ENCODE peak calls at places on chromosome 7, in four cellular contexts. D is fibroblast of pulmonary artery, Z is AG04450, I is transverse colon. K is an unnamed sample.

GRCh38 chr7:138575897-138576428 is 115.9 kb downstream of the TRIM24 start:
- DNase-seq in D (peak), Z (no peak), I (no peak), K (no peak)

GRCh38 chr7:48035967-48036478 is 680 bp downstream of the C7orf57 start:
- DNase-seq in D (peak), Z (no peak), I (peak), K (peak)

GRCh38 chr7:143318661-143319060 is 2.8 kb downstream of the CLCN1 start:
- DNase-seq in D (peak), Z (no peak), I (no peak), K (peak)

GRCh38 chr7:29926761-29927160 is 62.8 kb downstream of the SCRN1 start:
- DNase-seq in D (no peak), Z (no peak), I (no peak), K (no peak)

GRCh38 chr7:51224811-51225581 is 91.6 kb downstream of the COBL start:
- DNase-seq in D (no peak), Z (no peak), I (peak), K (peak)

GRCh38 chr7:39054731-39055130 is 77.0 kb downstream of the POU6F2 start:
- DNase-seq in D (no peak), Z (no peak), I (no peak), K (no peak)

GRCh38 chr7:76155938-76156337 is 45.8 kb upstream of the SRRM3 start:
- DNase-seq in D (peak), Z (no peak), I (peak), K (peak)

GRCh38 chr7:84412161-84412969 is 217.8 kb upstream of the SEMA3A start:
- DNase-seq in D (peak), Z (peak), I (no peak), K (peak)

GRCh38 chr7:158818325-158819213 is 10.7 kb downstream of the ESYT2 start:
- DNase-seq in D (peak), Z (peak), I (peak), K (peak)

GRCh38 chr7:115910541-115911164 is 119.9 kb downstream of the TFEC start:
- DNase-seq in D (peak), Z (no peak), I (no peak), K (peak)

GRCh38 chr7:122902751-122903495 is 16.7 kb upstream of the CADPS2 start:
- DNase-seq in D (no peak), Z (no peak), I (no peak), K (peak)

GRCh38 chr7:27520828-27521790 is 141.6 kb downstream of the HIBADH start:
- DNase-seq in D (peak), Z (peak), I (peak), K (peak)

GRCh38 chr7:93115796-93116195 is 2.0 kb downstream of the SAMD9 start:
- DNase-seq in D (peak), Z (peak), I (no peak), K (peak)

GRCh38 chr7:110568932-110569331 is 522.0 kb upstream of the LRRN3 start:
- DNase-seq in D (no peak), Z (no peak), I (no peak), K (no peak)

GRCh38 chr7:158397885-158398284 is 189.7 kb downstream of the PTPRN2 start:
- DNase-seq in D (no peak), Z (no peak), I (no peak), K (no peak)

GRCh38 chr7:45924283-45924682 is 3.2 kb upstream of the IGFBP3 start:
- DNase-seq in D (peak), Z (no peak), I (no peak), K (peak)

GRCh38 chr7:1193593-1194424 is 33.8 kb upstream of the ZFAND2A start:
- DNase-seq in D (peak), Z (no peak), I (peak), K (peak)

GRCh38 chr7:25087855-25088254 is 37.2 kb downstream of the CYCS start:
- DNase-seq in D (no peak), Z (no peak), I (no peak), K (no peak)

GRCh38 chr7:43721193-43721806 is 8.0 kb downstream of the COA1 start:
- DNase-seq in D (peak), Z (no peak), I (no peak), K (peak)

GRCh38 chr7:158957921-158958471 is 101.6 kb downstream of the DYNC2I1 start:
- DNase-seq in D (no peak), Z (no peak), I (peak), K (no peak)

GRCh38 chr7:2956526-2957368 is 86.9 kb downstream of the CARD11 start:
- DNase-seq in D (peak), Z (peak), I (no peak), K (peak)

GRCh38 chr7:46652317-46652716 is 731.2 kb upstream of the IGFBP3 start:
- DNase-seq in D (no peak), Z (no peak), I (no peak), K (no peak)

GRCh38 chr7:141014091-141014490 is 661 bp downstream of the MRPS33 start:
- DNase-seq in D (peak), Z (no peak), I (no peak), K (peak)

GRCh38 chr7:138964838-138965436 is 16.3 kb downstream of the KIAA1549 start:
- DNase-seq in D (no peak), Z (no peak), I (no peak), K (no peak)

GRCh38 chr7:158401295-158401694 is 186.3 kb downstream of the PTPRN2 start:
- DNase-seq in D (no peak), Z (no peak), I (no peak), K (no peak)

GRCh38 chr7:156279635-156280034 is 360.9 kb upstream of the RNF32 start:
- DNase-seq in D (no peak), Z (no peak), I (no peak), K (no peak)

GRCh38 chr7:34451923-34452322 is 206.1 kb upstream of the NPSR1 start:
- DNase-seq in D (peak), Z (no peak), I (no peak), K (peak)

GRCh38 chr7:132683967-132684690 is 107.9 kb upstream of the PLXNA4 start:
- DNase-seq in D (no peak), Z (no peak), I (no peak), K (no peak)

GRCh38 chr7:5532520-5533335 is 109.1 kb upstream of the TNRC18 start:
- DNase-seq in D (no peak), Z (no peak), I (peak), K (no peak)

GRCh38 chr7:18532813-18533212 is 37.3 kb downstream of the HDAC9 start:
- DNase-seq in D (no peak), Z (no peak), I (no peak), K (no peak)

GRCh38 chr7:35968140-35968940 is 167.5 kb downstream of the SEPTIN7 start:
- DNase-seq in D (no peak), Z (no peak), I (no peak), K (no peak)

GRCh38 chr7:35967366-35968139 is 166.7 kb downstream of the SEPTIN7 start:
- DNase-seq in D (no peak), Z (no peak), I (no peak), K (no peak)

GRCh38 chr7:35970458-35970857 is 169.6 kb downstream of the SEPTIN7 start:
- DNase-seq in D (no peak), Z (no peak), I (no peak), K (no peak)

GRCh38 chr7:35969055-35969454 is 168.2 kb downstream of the SEPTIN7 start:
- DNase-seq in D (no peak), Z (no peak), I (no peak), K (no peak)

GRCh38 chr7:35971133-35971995 is 170.5 kb downstream of the SEPTIN7 start:
- DNase-seq in D (no peak), Z (no peak), I (no peak), K (no peak)
- TF ChIP-seq CTCF in D (no peak), Z (no peak), I (peak), K (no peak)

GRCh38 chr7:157383868-157384267 is 47.1 kb downstream of the DNAJB6 start:
- DNase-seq in D (no peak), Z (no peak), I (no peak), K (no peak)

GRCh38 chr7:157389951-157390730 is 53.3 kb downstream of the DNAJB6 start:
- DNase-seq in D (peak), Z (no peak), I (no peak), K (peak)

GRCh38 chr7:157391036-157391710 is 54.4 kb downstream of the DNAJB6 start:
- DNase-seq in D (no peak), Z (no peak), I (no peak), K (peak)

GRCh38 chr7:157384301-157384700 is 47.5 kb downstream of the DNAJB6 start:
- DNase-seq in D (no peak), Z (no peak), I (no peak), K (peak)

GRCh38 chr7:157386979-157387800 is 50.4 kb downstream of the DNAJB6 start:
- DNase-seq in D (peak), Z (peak), I (peak), K (peak)
- H3K4me3 ChIP-seq in D (no peak), Z (no peak), I (no peak), K (no peak)

GRCh38 chr7:96415293-96415940 is 93.5 kb upstream of the SLC25A13 start:
- DNase-seq in D (no peak), Z (no peak), I (no peak), K (no peak)

GRCh38 chr7:96417784-96418183 is 95.9 kb upstream of the SLC25A13 start:
- DNase-seq in D (no peak), Z (no peak), I (no peak), K (no peak)

GRCh38 chr7:96418600-96418999 is 96.7 kb upstream of the SLC25A13 start:
- DNase-seq in D (no peak), Z (no peak), I (no peak), K (no peak)

GRCh38 chr7:96416599-96416998 is 94.7 kb upstream of the SLC25A13 start:
- DNase-seq in D (no peak), Z (no peak), I (no peak), K (no peak)

DNA sequence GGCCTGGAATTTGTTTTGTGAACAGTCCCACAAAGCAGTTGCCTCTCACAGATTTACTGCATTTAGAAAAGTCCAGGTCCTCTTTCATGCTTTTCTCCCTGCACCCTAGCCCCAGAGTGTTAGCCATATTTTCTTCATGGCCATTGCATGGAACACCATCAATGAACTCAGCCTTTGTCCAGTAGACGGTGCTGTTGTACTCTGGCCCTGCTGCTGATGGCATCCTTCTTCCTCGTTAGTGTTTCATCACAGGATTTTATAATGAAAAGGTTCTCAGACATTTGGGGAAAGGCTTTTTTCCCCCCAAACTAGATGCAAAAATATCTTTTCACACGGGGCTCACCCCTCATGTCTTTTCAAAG is 93.0 kb upstream of the SLC25A13 start:
- DNase-seq in D (peak), Z (no peak), I (peak), K (peak)
- TF ChIP-seq CTCF in D (peak), Z (peak), I (peak), K (peak)

DNA sequence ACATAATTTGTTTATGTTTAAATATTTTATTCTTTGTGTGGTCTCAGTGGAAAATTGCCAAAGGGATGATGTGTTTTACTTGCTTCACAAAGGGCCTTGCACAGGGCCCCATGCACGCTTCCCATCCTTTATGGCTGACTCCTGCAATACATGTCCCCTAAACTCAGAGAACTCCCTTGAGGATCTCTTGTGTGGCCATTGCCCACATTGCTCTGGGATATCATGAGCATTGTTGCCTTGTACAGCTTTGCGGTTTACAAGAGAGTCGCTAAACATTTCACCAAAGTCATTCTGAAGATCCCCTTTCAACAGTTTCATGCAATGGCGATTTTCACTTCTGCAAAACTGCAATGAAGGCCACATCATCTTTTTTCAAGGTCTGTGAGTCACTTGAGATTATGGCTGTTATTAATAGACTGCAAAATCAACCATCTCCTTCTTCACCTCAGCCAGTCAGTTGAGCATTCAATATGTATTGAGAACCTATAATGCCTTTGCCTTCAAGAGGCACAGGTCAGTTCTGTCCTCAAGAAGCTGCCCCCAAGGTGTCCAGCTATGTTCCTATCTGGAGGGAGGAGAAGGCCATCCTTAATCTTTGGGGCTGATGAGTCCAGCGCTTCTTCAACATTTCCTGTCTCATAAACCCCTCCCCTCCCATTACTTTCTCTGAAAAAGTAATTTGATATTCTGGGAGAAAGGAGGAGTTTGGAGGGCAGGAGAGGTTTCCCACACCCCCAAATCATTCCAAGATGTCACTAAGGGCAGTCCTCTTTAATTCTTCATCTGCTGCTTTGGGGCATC is 108.1 kb downstream of the CCDC71L start:
- DNase-seq in D (no peak), Z (no peak), I (no peak), K (no peak)
- H3K4me3 ChIP-seq in D (no peak), Z (no peak), I (no peak), K (no peak)

GRCh38 chr7:8365499-8366110 is 67.8 kb upstream of the NXPH1 start:
- DNase-seq in D (no peak), Z (no peak), I (no peak), K (no peak)
- TF ChIP-seq CTCF in D (no peak), Z (no peak), I (no peak), K (peak)

DNA sequence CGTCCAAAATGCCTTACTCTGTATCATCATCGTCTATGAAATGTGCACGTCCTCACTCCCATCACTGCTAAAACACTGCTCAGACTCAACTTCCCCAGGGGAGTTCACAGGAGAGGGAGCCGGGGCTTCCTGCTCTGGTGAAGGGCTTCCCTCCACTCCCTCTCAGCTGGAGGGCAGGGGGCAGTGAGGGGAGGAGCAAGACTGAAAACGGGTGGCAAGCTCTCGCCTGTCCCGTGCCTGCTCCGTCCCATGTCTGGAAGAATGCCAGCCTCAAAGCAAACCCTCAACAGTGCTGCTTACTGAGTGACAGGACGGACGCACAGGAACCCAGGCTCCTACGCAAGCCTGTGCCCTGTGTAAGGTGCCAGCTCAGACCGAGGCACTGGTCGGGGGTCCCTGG is 25.1 kb downstream of the PRKAG2 start:
- DNase-seq in D (no peak), Z (no peak), I (no peak), K (no peak)
- H3K4me3 ChIP-seq in D (no peak), Z (no peak), I (no peak), K (no peak)

K was measured in fibroblast of mammary gland.